ENCODE peak calls at places on chromosomes 7 and 10, in ten cellular contexts. N is HTR-8/SVneo, Y is left ventricle myocardium inferior, R is GM20000, W is GM18507, H is NAMALWA, S is pancreas, Q is sciatic nerve, Z is lower leg skin, G is PC-3. V is an unnamed sample.
A peak's percentile ranks its signal among the peaks of the same experiment; 100 is the strongest.

GRCh38 chr7:5636914-5637313 is 144.5 kb downstream of the RNF216 start:
- DNase-seq in S (no peak), R (no peak), N (peak; percentile 92), G (peak; percentile 63), Y (peak; percentile 60), W (no peak), Z (peak; percentile 75), H (no peak), Q (no peak), V (peak; percentile 84)

GRCh38 chr7:16918288-16918895 is 36.6 kb upstream of the AGR3 start:
- DNase-seq in G (peak; percentile 70), R (no peak), Z (no peak), H (peak; percentile 68), W (no peak), S (no peak), Y (no peak), Q (no peak), N (peak; percentile 25), V (no peak)

GRCh38 chr7:92645531-92646061 is 55.4 kb upstream of the FAM133B start:
- DNase-seq in W (no peak), Z (no peak), N (no peak), S (no peak), Q (no peak), Y (no peak), G (peak; percentile 91), H (no peak), R (no peak), V (peak; percentile 21)

GRCh38 chr7:151068069-151068773 is 8.8 kb downstream of the SLC4A2 start:
- DNase-seq in Z (no peak), W (no peak), S (no peak), H (no peak), N (no peak), Q (no peak), Y (no peak), R (no peak), G (no peak), V (no peak)

GRCh38 chr10:91201213-91201996 is 19.1 kb upstream of the PCGF5 start:
- DNase-seq in G (no peak), Q (no peak), S (no peak), R (no peak), N (no peak), Z (no peak), Y (no peak), H (peak; percentile 74), W (no peak), V (no peak)

GRCh38 chr7:24713850-24714675 is 43.2 kb downstream of the GSDME start:
- DNase-seq in H (no peak), Z (peak; percentile 6), N (no peak), S (no peak), Y (no peak), W (no peak), Q (no peak), G (no peak), R (no peak), V (no peak)

GRCh38 chr10:25261571-25261970 is 86.8 kb downstream of the GPR158 start:
- DNase-seq in S (no peak), Q (no peak), R (no peak), W (no peak), Y (no peak), Z (no peak), H (no peak), G (no peak), N (no peak), V (no peak)

GRCh38 chr7:42014625-42015412 is 222.2 kb downstream of the GLI3 start:
- DNase-seq in Q (no peak), R (peak; percentile 15), Y (no peak), Z (no peak), S (peak; percentile 64), G (peak; percentile 79), N (peak; percentile 18), H (peak; percentile 80), W (no peak), V (no peak)

GRCh38 chr10:24384954-24385353 is 176.0 kb downstream of the KIAA1217 start:
- DNase-seq in H (no peak), G (no peak), R (no peak), Z (no peak), Q (no peak), S (no peak), Y (no peak), W (no peak), N (no peak), V (no peak)

GRCh38 chr10:44071479-44071878 is 313.4 kb downstream of the CXCL12 start:
- DNase-seq in Y (no peak), W (no peak), S (no peak), H (no peak), R (no peak), G (no peak), Z (no peak), Q (no peak), N (no peak), V (no peak)

GRCh38 chr10:75718996-75719395 is 287.6 kb downstream of the LRMDA start:
- DNase-seq in N (no peak), S (no peak), Y (no peak), R (no peak), G (no peak), Q (no peak), H (no peak), Z (no peak), W (no peak), V (no peak)

GRCh38 chr7:3968234-3968633 is 667.2 kb downstream of the SDK1 start:
- DNase-seq in Z (no peak), N (no peak), W (no peak), H (no peak), S (no peak), Y (no peak), R (no peak), G (no peak), Q (no peak), V (no peak)

GRCh38 chr7:1460757-1461639 is 1.7 kb upstream of the MICALL2 start:
- DNase-seq in R (peak; percentile 80), N (no peak), S (peak; percentile 74), Q (peak; percentile 78), W (no peak), H (no peak), G (peak; percentile 34), Y (peak; percentile 54), Z (peak; percentile 51), V (peak; percentile 91)

GRCh38 chr7:121366852-121367431 is 29.2 kb downstream of the FAM3C start:
- DNase-seq in N (peak; percentile 4), W (no peak), Y (no peak), R (no peak), H (peak; percentile 77), Z (no peak), G (peak; percentile 46), Q (no peak), S (no peak), V (no peak)

GRCh38 chr7:94364816-94365215 is 29.9 kb upstream of the COL1A2 start:
- DNase-seq in W (no peak), N (no peak), Z (no peak), G (no peak), H (no peak), Q (no peak), Y (no peak), S (no peak), R (no peak), V (no peak)

GRCh38 chr10:3814832-3815209 is 29.8 kb upstream of the KLF6 start:
- DNase-seq in W (no peak), S (no peak), R (no peak), G (no peak), Y (no peak), Q (no peak), Z (no peak), N (no peak), H (no peak), V (no peak)

GRCh38 chr10:126229701-126230100 is 158.6 kb downstream of the ADAM12 start:
- DNase-seq in Q (no peak), S (no peak), R (no peak), H (no peak), Y (no peak), N (no peak), G (no peak), W (no peak), Z (no peak), V (no peak)

GRCh38 chr10:114271779-114272167 is 32.7 kb downstream of the VWA2 start:
- DNase-seq in Q (no peak), S (no peak), Y (no peak), N (peak; percentile 73), G (peak; percentile 91), R (no peak), H (no peak), W (no peak), Z (peak; percentile 82), V (peak; percentile 74)

GRCh38 chr7:145692237-145692950 is 424.2 kb upstream of the CNTNAP2 start:
- DNase-seq in R (no peak), W (no peak), S (no peak), H (no peak), Z (no peak), G (no peak), N (no peak), Y (peak; percentile 38), Q (no peak), V (no peak)

GRCh38 chr10:17023386-17024298 is 106.0 kb downstream of the CUBN start:
- DNase-seq in G (peak; percentile 88), S (no peak), W (peak; percentile 48), Y (no peak), H (peak; percentile 12), N (peak; percentile 73), R (peak; percentile 64), Q (no peak), Z (peak; percentile 80), V (peak; percentile 80)